ENCODE peak calls at places on chromosomes 3 and 15, in ten cellular contexts. One of them, this sample, is unnamed.

GRCh38 chr3:44252332-44252731 is 10.6 kb downstream of the TOPAZ1 start:
- DNase-seq in brain microvascular endothelial cell: no peak
- DNase-seq in frontal cortex: no peak
- DNase-seq in GM23248: no peak
- DNase-seq in H9: no peak
- DNase-seq in HT1080: no peak
- DNase-seq in Calu3: peak
- DNase-seq in stimulated activated CD8-positive, alpha-beta memory T cell treated with anti-CD3 and anti-CD28 coated beads, Interleukin-15, amount 100 ng/mL, for 1 hour: no peak
- DNase-seq in HTR-8/SVneo: no peak
- DNase-seq in naive thymus-derived CD8-positive, alpha-beta T cell: no peak
- DNase-seq in this sample: no peak

GRCh38 chr3:36774072-36774471 is 9.7 kb upstream of the DCLK3 start:
- DNase-seq in naive thymus-derived CD8-positive, alpha-beta T cell: no peak
- DNase-seq in brain microvascular endothelial cell: peak
- DNase-seq in GM23248: peak
- DNase-seq in HT1080: no peak
- DNase-seq in H9: no peak
- DNase-seq in Calu3: no peak
- DNase-seq in HTR-8/SVneo: no peak
- DNase-seq in frontal cortex: no peak
- DNase-seq in stimulated activated CD8-positive, alpha-beta memory T cell treated with anti-CD3 and anti-CD28 coated beads, Interleukin-15, amount 100 ng/mL, for 1 hour: no peak
- DNase-seq in this sample: no peak

GRCh38 chr15:78438595-78439285 is 724 bp downstream of the IREB2 start:
- DNase-seq in HTR-8/SVneo: peak
- DNase-seq in naive thymus-derived CD8-positive, alpha-beta T cell: peak
- DNase-seq in stimulated activated CD8-positive, alpha-beta memory T cell treated with anti-CD3 and anti-CD28 coated beads, Interleukin-15, amount 100 ng/mL, for 1 hour: no peak
- DNase-seq in H9: no peak
- DNase-seq in HT1080: peak
- DNase-seq in brain microvascular endothelial cell: peak
- DNase-seq in Calu3: peak
- DNase-seq in GM23248: peak
- DNase-seq in frontal cortex: no peak
- DNase-seq in this sample: no peak

GRCh38 chr3:24519368-24520100 is 24.9 kb upstream of the THRB start:
- DNase-seq in brain microvascular endothelial cell: no peak
- DNase-seq in GM23248: peak
- DNase-seq in frontal cortex: no peak
- DNase-seq in Calu3: no peak
- DNase-seq in H9: peak
- DNase-seq in naive thymus-derived CD8-positive, alpha-beta T cell: no peak
- DNase-seq in HT1080: peak
- DNase-seq in HTR-8/SVneo: no peak
- DNase-seq in stimulated activated CD8-positive, alpha-beta memory T cell treated with anti-CD3 and anti-CD28 coated beads, Interleukin-15, amount 100 ng/mL, for 1 hour: no peak
- DNase-seq in this sample: no peak

GRCh38 chr3:114417682-114418081 is 123.9 kb downstream of the TIGIT start:
- DNase-seq in Calu3: no peak
- DNase-seq in naive thymus-derived CD8-positive, alpha-beta T cell: no peak
- DNase-seq in stimulated activated CD8-positive, alpha-beta memory T cell treated with anti-CD3 and anti-CD28 coated beads, Interleukin-15, amount 100 ng/mL, for 1 hour: no peak
- DNase-seq in frontal cortex: no peak
- DNase-seq in brain microvascular endothelial cell: no peak
- DNase-seq in H9: no peak
- DNase-seq in HT1080: no peak
- DNase-seq in GM23248: no peak
- DNase-seq in HTR-8/SVneo: no peak
- DNase-seq in this sample: no peak

GRCh38 chr3:39349080-39349479 is 19.6 kb downstream of the CCR8 start:
- DNase-seq in frontal cortex: no peak
- DNase-seq in Calu3: no peak
- DNase-seq in GM23248: no peak
- DNase-seq in H9: no peak
- DNase-seq in HTR-8/SVneo: no peak
- DNase-seq in brain microvascular endothelial cell: no peak
- DNase-seq in HT1080: no peak
- DNase-seq in stimulated activated CD8-positive, alpha-beta memory T cell treated with anti-CD3 and anti-CD28 coated beads, Interleukin-15, amount 100 ng/mL, for 1 hour: no peak
- DNase-seq in naive thymus-derived CD8-positive, alpha-beta T cell: no peak
- DNase-seq in this sample: no peak

GRCh38 chr3:113496924-113497323 is 18.0 kb downstream of the SPICE1 start:
- DNase-seq in naive thymus-derived CD8-positive, alpha-beta T cell: no peak
- DNase-seq in frontal cortex: no peak
- DNase-seq in H9: no peak
- DNase-seq in GM23248: peak
- DNase-seq in brain microvascular endothelial cell: peak
- DNase-seq in HTR-8/SVneo: no peak
- DNase-seq in HT1080: peak
- DNase-seq in Calu3: no peak
- DNase-seq in stimulated activated CD8-positive, alpha-beta memory T cell treated with anti-CD3 and anti-CD28 coated beads, Interleukin-15, amount 100 ng/mL, for 1 hour: no peak
- DNase-seq in this sample: peak

GRCh38 chr3:172275586-172275985 is 172.7 kb downstream of the GHSR start:
- DNase-seq in Calu3: no peak
- DNase-seq in stimulated activated CD8-positive, alpha-beta memory T cell treated with anti-CD3 and anti-CD28 coated beads, Interleukin-15, amount 100 ng/mL, for 1 hour: no peak
- DNase-seq in naive thymus-derived CD8-positive, alpha-beta T cell: no peak
- DNase-seq in H9: no peak
- DNase-seq in HT1080: no peak
- DNase-seq in frontal cortex: no peak
- DNase-seq in GM23248: no peak
- DNase-seq in HTR-8/SVneo: no peak
- DNase-seq in brain microvascular endothelial cell: no peak
- DNase-seq in this sample: no peak

GRCh38 chr15:48721061-48721810 is 75.7 kb upstream of the FBN1 start:
- DNase-seq in stimulated activated CD8-positive, alpha-beta memory T cell treated with anti-CD3 and anti-CD28 coated beads, Interleukin-15, amount 100 ng/mL, for 1 hour: no peak
- DNase-seq in Calu3: no peak
- DNase-seq in HT1080: no peak
- DNase-seq in HTR-8/SVneo: no peak
- DNase-seq in naive thymus-derived CD8-positive, alpha-beta T cell: no peak
- DNase-seq in H9: no peak
- DNase-seq in frontal cortex: no peak
- DNase-seq in brain microvascular endothelial cell: no peak
- DNase-seq in GM23248: peak
- DNase-seq in this sample: no peak

GRCh38 chr3:132209860-132210259 is 107.3 kb upstream of the ACP3 start:
- DNase-seq in Calu3: no peak
- DNase-seq in frontal cortex: no peak
- DNase-seq in HT1080: no peak
- DNase-seq in GM23248: no peak
- DNase-seq in HTR-8/SVneo: no peak
- DNase-seq in naive thymus-derived CD8-positive, alpha-beta T cell: no peak
- DNase-seq in stimulated activated CD8-positive, alpha-beta memory T cell treated with anti-CD3 and anti-CD28 coated beads, Interleukin-15, amount 100 ng/mL, for 1 hour: no peak
- DNase-seq in brain microvascular endothelial cell: no peak
- DNase-seq in H9: no peak
- DNase-seq in this sample: no peak

GRCh38 chr15:69953816-69954215 is 143.9 kb downstream of the TLE3 start:
- DNase-seq in HT1080: no peak
- DNase-seq in stimulated activated CD8-positive, alpha-beta memory T cell treated with anti-CD3 and anti-CD28 coated beads, Interleukin-15, amount 100 ng/mL, for 1 hour: no peak
- DNase-seq in frontal cortex: no peak
- DNase-seq in brain microvascular endothelial cell: no peak
- DNase-seq in HTR-8/SVneo: no peak
- DNase-seq in Calu3: no peak
- DNase-seq in GM23248: no peak
- DNase-seq in H9: no peak
- DNase-seq in naive thymus-derived CD8-positive, alpha-beta T cell: no peak
- DNase-seq in this sample: no peak

GRCh38 chr3:188929138-188929537 is 242.6 kb upstream of the TPRG1 start:
- DNase-seq in frontal cortex: no peak
- DNase-seq in stimulated activated CD8-positive, alpha-beta memory T cell treated with anti-CD3 and anti-CD28 coated beads, Interleukin-15, amount 100 ng/mL, for 1 hour: no peak
- DNase-seq in HTR-8/SVneo: peak
- DNase-seq in naive thymus-derived CD8-positive, alpha-beta T cell: no peak
- DNase-seq in HT1080: no peak
- DNase-seq in Calu3: peak
- DNase-seq in H9: no peak
- DNase-seq in GM23248: no peak
- DNase-seq in brain microvascular endothelial cell: no peak
- DNase-seq in this sample: no peak

GRCh38 chr3:143511174-143511879 is 336.9 kb downstream of the SLC9A9 start:
- DNase-seq in HT1080: no peak
- DNase-seq in brain microvascular endothelial cell: no peak
- DNase-seq in H9: no peak
- DNase-seq in GM23248: no peak
- DNase-seq in stimulated activated CD8-positive, alpha-beta memory T cell treated with anti-CD3 and anti-CD28 coated beads, Interleukin-15, amount 100 ng/mL, for 1 hour: no peak
- DNase-seq in HTR-8/SVneo: no peak
- DNase-seq in frontal cortex: no peak
- DNase-seq in Calu3: peak
- DNase-seq in naive thymus-derived CD8-positive, alpha-beta T cell: no peak
- DNase-seq in this sample: no peak

GRCh38 chr3:99949956-99950670 is 132.5 kb downstream of the CMSS1 start:
- DNase-seq in naive thymus-derived CD8-positive, alpha-beta T cell: no peak
- DNase-seq in stimulated activated CD8-positive, alpha-beta memory T cell treated with anti-CD3 and anti-CD28 coated beads, Interleukin-15, amount 100 ng/mL, for 1 hour: no peak
- DNase-seq in HTR-8/SVneo: no peak
- DNase-seq in Calu3: no peak
- DNase-seq in frontal cortex: no peak
- DNase-seq in GM23248: no peak
- DNase-seq in brain microvascular endothelial cell: no peak
- DNase-seq in HT1080: no peak
- DNase-seq in H9: no peak
- DNase-seq in this sample: no peak

GRCh38 chr15:57026016-57026602 is 107.7 kb downstream of the TCF12 start:
- DNase-seq in GM23248: no peak
- DNase-seq in brain microvascular endothelial cell: no peak
- DNase-seq in HT1080: no peak
- DNase-seq in HTR-8/SVneo: no peak
- DNase-seq in stimulated activated CD8-positive, alpha-beta memory T cell treated with anti-CD3 and anti-CD28 coated beads, Interleukin-15, amount 100 ng/mL, for 1 hour: no peak
- DNase-seq in naive thymus-derived CD8-positive, alpha-beta T cell: no peak
- DNase-seq in H9: no peak
- DNase-seq in Calu3: no peak
- DNase-seq in frontal cortex: no peak
- DNase-seq in this sample: peak

This sample was measured in H4.